ENCODE peak calls at places on chromosomes 12 and 14, in six cellular contexts. K is brain microvascular endothelial cell; Y is CD4-positive, CD25-positive, alpha-beta regulatory T cell; H is adipocyte; O is heart left ventricle; N is HAP-1. W is an unnamed sample. For H3K27me3, the result is how much of the 10 kb centered on the place peaks cover.

GRCh38 chr12:49627752-49628360 is 4.5 kb downstream of the PRPF40B start:
- DNase-seq in K (no peak), Y (no peak), H (no peak), O (no peak), N (no peak), W (no peak)

GRCh38 chr14:28754209-28754985 is 12.2 kb upstream of the FOXG1 start:
- DNase-seq in K (peak), Y (no peak), H (peak), O (no peak), N (peak), W (no peak)

GRCh38 chr12:121238086-121238485 is 28.2 kb downstream of the P2RX4 start:
- DNase-seq in K (no peak), Y (no peak), H (no peak), O (no peak), N (no peak), W (no peak)

GRCh38 chr12:46438256-46438655 is 65.7 kb upstream of the SLC38A2 start:
- DNase-seq in K (no peak), Y (no peak), H (no peak), O (no peak), N (no peak), W (no peak)

GRCh38 chr14:104821971-104822608 is 21.2 kb downstream of the ZBTB42 start:
- DNase-seq in K (no peak), Y (no peak), H (no peak), O (peak), N (no peak), W (no peak)

GRCh38 chr12:66668311-66668710 is 10.6 kb downstream of the GRIP1 start:
- DNase-seq in K (no peak), Y (no peak), H (no peak), O (no peak), N (no peak), W (no peak)

GRCh38 chr14:54291491-54292191 is 105.2 kb upstream of the CDKN3 start:
- DNase-seq in K (no peak), Y (no peak), H (no peak), O (peak), N (no peak), W (no peak)

GRCh38 chr14:104334812-104335161 is 196.4 kb downstream of the KIF26A start:
- DNase-seq in K (no peak), Y (no peak), H (no peak), O (no peak), N (no peak), W (no peak)

GRCh38 chr12:96136129-96136528 is 58.0 kb upstream of the ELK3 start:
- DNase-seq in K (peak), Y (no peak), H (peak), O (no peak), N (no peak), W (no peak)

GRCh38 chr12:132444957-132445883 is 44.7 kb upstream of the FBRSL1 start:
- DNase-seq in K (no peak), Y (peak), H (no peak), O (peak), N (no peak), W (no peak)

GRCh38 chr14:106308839-106309389 is 782.5 kb downstream of the TMEM121 start:
- DNase-seq in K (no peak), Y (peak), H (no peak), O (no peak), N (no peak), W (no peak)

GRCh38 chr12:114680498-114681148 is 3.4 kb downstream of the TBX3 start:
- DNase-seq in K (no peak), Y (no peak), H (peak), O (no peak), N (no peak), W (no peak)

GRCh38 chr12:110073049-110073831 is 24.9 kb upstream of the C12orf76 start:
- DNase-seq in K (no peak), Y (no peak), H (peak), O (peak), N (no peak), W (no peak)

GRCh38 chr12:101819467-101819866 is 11.3 kb downstream of the GNPTAB start:
- DNase-seq in K (no peak), Y (no peak), H (no peak), O (no peak), N (no peak), W (no peak)

GRCh38 chr12:72647139-72647538 is 375.0 kb downstream of the TRHDE start:
- DNase-seq in K (no peak), Y (no peak), H (no peak), O (no peak), N (no peak), W (no peak)
- H3K27me3 ChIP-seq in K (under half), Y (under half), H (under half), O (under half), N (under half), W (under half)

GRCh38 chr12:5185435-5186069 is 141.9 kb downstream of the KCNA5 start:
- DNase-seq in K (no peak), Y (no peak), H (no peak), O (no peak), N (no peak), W (no peak)
- H3K27me3 ChIP-seq in K (under half), Y (under half), H (under half), O (under half), N (under half), W (under half)

DNA sequence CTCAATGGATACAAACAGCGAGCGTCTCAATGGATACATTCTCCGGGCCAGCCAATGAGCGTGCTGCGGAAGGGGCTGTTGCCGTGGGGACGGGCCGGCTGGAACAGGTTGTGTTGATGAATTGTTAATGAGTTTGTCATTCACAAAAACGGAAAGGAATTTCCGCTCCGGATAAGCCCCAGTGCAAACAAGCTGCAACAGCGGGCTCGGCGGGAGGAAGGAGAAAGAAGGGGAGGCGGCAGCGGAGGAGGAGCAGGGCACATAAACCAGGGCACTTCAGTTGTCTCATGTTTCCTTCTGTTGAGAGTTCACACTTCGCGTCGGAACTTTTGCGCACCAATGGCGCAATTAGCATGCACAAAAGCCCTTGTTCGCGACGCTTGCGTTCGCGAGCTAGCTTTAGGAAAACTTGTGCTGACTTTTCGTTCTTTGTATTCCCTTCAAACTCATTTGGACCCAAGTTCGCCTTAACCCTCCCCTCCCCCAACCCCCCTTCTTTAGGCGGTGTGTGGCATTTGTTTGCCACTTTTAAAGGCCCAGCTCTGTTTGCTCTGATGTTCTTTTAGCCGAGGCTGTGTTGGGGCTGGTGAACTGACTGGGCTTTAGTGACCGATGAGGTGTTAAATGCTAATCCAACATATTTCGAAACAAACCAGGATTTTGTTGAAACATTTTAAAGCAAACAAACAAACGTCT is at the start of gene DUSP6:
- DNase-seq in K (peak), Y (peak), H (peak), O (peak), N (peak), W (peak)
- H3K27me3 ChIP-seq in K (under half), Y (under half), H (under half), O (under half), N (under half), W (under half)

GRCh38 chr12:64824500-64825142 is at the start of gene TBC1D30:
- DNase-seq in K (peak), Y (no peak), H (peak), O (peak), N (peak), W (no peak)
- H3K27me3 ChIP-seq in K (under half), Y (under half), H (under half), O (under half), N (under half), W (under half)

DNA sequence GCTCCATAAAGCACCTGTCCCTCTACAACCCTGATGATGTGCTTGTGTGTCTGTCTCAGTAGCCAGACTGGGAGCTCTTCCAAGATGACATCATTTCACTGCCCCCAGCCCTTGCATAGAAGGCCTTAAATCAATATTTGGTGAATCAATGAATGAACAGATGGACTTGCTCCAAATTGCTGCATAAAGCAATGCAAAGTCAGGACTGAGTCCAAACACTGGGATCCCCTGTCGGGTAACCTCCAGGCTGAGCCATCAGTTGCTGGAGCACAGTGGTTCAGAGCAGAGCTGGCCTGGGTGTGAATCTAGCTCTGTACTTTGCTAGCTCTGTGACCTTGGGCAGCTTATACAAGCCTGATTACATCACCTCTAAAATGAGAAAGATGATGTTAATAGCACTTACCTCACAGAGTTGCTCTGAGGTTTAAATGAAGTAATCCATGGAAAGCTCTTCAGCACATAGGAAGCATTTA is 120.3 kb upstream of the VASH1 start:
- DNase-seq in K (no peak), Y (no peak), H (no peak), O (no peak), N (no peak), W (no peak)
- H3K27me3 ChIP-seq in K (under half), Y (under half), H (under half), O (under half), N (under half), W (under half)

DNA sequence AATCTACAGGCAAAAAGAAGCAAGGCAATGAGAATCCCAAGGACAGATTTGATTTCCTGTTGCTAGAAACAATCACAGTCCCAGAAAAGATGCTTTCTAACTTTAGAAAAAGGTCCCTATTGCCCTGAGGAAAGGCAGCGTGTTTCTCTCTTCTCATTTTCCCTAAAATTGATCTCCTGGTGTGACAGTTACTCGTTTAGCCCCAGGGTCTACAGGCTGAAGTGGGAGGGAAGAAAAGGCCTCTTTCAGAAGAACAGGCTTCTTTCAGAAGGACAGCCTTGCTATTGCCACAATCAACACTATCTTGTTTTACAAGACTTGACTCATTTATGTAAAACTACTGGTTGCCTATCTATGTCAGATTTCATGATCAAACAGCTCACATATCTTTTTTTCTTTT is 121.8 kb upstream of the OR4E1 start:
- DNase-seq in K (no peak), Y (no peak), H (no peak), O (no peak), N (no peak), W (no peak)
- H3K27me3 ChIP-seq in K (under half), Y (under half), H (under half), O (under half), N (under half), W (under half)

GRCh38 chr14:36656769-36657408 is 4.8 kb upstream of the PAX9 start:
- DNase-seq in K (no peak), Y (no peak), H (peak), O (no peak), N (no peak), W (no peak)
- H3K27me3 ChIP-seq in K (half or more), Y (half or more), H (half or more), O (half or more), N (under half), W (half or more)

GRCh38 chr14:73778736-73779135 is 64.6 kb upstream of the PNMA1 start:
- DNase-seq in K (no peak), Y (no peak), H (no peak), O (no peak), N (no peak), W (no peak)
- H3K27me3 ChIP-seq in K (under half), Y (under half), H (under half), O (under half), N (under half), W (under half)

DNA sequence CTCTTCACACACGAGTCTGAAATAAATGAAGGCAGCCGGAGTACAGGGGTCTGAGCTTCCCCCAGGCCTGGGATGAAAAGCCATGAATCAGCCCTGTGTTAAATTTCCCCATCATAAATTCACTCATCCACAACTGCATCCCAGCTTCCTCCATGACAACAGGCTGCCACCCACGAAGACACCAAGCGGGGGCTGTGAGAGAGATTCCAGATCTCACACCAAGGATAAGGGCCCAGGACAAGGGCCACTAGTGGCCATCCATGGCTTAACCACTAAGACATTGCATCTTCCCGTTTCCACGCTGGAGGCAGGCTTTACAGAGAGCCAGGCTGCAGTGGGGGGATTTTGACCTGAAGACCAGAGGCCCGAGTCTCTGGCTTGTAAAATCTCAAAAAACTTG is 94.0 kb upstream of the NCOR2 start:
- DNase-seq in K (no peak), Y (no peak), H (no peak), O (no peak), N (no peak), W (no peak)
- H3K27me3 ChIP-seq in K (under half), Y (under half), H (under half), O (under half), N (under half), W (under half)

DNA sequence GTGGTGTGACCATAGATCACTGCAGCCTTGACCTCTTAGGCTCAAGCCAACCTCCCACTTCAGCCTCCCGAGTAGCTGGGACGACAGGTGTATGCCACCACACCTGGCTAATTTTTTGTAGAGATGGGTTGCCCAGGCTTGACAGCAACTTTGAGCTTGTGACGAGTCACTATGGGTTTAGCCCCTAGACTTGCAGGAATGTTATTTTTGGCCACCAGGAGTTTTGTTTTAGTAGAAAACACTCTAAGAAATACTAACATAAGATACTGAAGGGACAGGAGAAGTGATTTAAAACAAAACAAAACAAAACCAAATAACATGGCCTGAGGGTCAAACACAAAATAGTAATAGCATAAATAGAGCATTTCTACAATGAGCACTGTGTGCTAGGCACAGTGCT is 26.4 kb downstream of the SETD3 start:
- DNase-seq in K (no peak), Y (no peak), H (peak), O (no peak), N (no peak), W (no peak)
- H3K27me3 ChIP-seq in K (under half), Y (under half), H (under half), O (under half), N (under half), W (under half)